ENCODE peak calls at places on chromosomes 5 and 9, in four cellular contexts. One of them, this sample, is unnamed.
A peak's percentile ranks its signal among the peaks of the same experiment; 100 is the strongest.

GRCh38 chr5:176384366-176384930 is 4.0 kb downstream of the NOP16 start:
- DNase-seq in mucosa of descending colon: no peak
- DNase-seq in bronchial epithelial cell: no peak
- DNase-seq in B cell: no peak
- DNase-seq in this sample: no peak

GRCh38 chr5:179393078-179393477 is 47.8 kb upstream of the ADAMTS2 start:
- DNase-seq in B cell: no peak
- DNase-seq in mucosa of descending colon: no peak
- DNase-seq in bronchial epithelial cell: peak; percentile 46
- DNase-seq in this sample: no peak

GRCh38 chr5:95730730-95731570 is at the start of gene RHOBTB3:
- DNase-seq in B cell: no peak
- DNase-seq in bronchial epithelial cell: peak; percentile 69
- DNase-seq in mucosa of descending colon: peak; percentile 92
- DNase-seq in this sample: peak; percentile 86

GRCh38 chr5:35202319-35203111 is 27.8 kb downstream of the PRLR start:
- DNase-seq in B cell: peak; percentile 69
- DNase-seq in mucosa of descending colon: no peak
- DNase-seq in bronchial epithelial cell: peak; percentile 35
- DNase-seq in this sample: peak; percentile 14

GRCh38 chr5:132098151-132098594 is 24.6 kb downstream of the CSF2 start:
- DNase-seq in B cell: peak; percentile 34
- DNase-seq in mucosa of descending colon: no peak
- DNase-seq in bronchial epithelial cell: peak; percentile 34
- DNase-seq in this sample: no peak

GRCh38 chr5:31382051-31382878 is 149.6 kb downstream of the DROSHA start:
- DNase-seq in mucosa of descending colon: no peak
- DNase-seq in bronchial epithelial cell: no peak
- DNase-seq in B cell: no peak
- DNase-seq in this sample: no peak

GRCh38 chr5:16600949-16601348 is 15.8 kb downstream of the RETREG1 start:
- DNase-seq in mucosa of descending colon: no peak
- DNase-seq in B cell: no peak
- DNase-seq in bronchial epithelial cell: no peak
- DNase-seq in this sample: no peak

GRCh38 chr9:79572032-79572890 is 496 bp downstream of the TLE4 start:
- DNase-seq in mucosa of descending colon: peak; percentile 66
- DNase-seq in bronchial epithelial cell: no peak
- DNase-seq in B cell: no peak
- DNase-seq in this sample: no peak

GRCh38 chr5:91225848-91226686 is 157.1 kb downstream of the ARRDC3 start:
- DNase-seq in B cell: peak; percentile 54
- DNase-seq in bronchial epithelial cell: peak; percentile 53
- DNase-seq in mucosa of descending colon: no peak
- DNase-seq in this sample: no peak

GRCh38 chr5:8825161-8825757 is 720.6 kb downstream of the SEMA5A start:
- DNase-seq in bronchial epithelial cell: peak; percentile 23
- DNase-seq in mucosa of descending colon: no peak
- DNase-seq in B cell: no peak
- DNase-seq in this sample: no peak

GRCh38 chr5:150653762-150654158 is 7.3 kb upstream of the MYOZ3 start:
- DNase-seq in B cell: no peak
- DNase-seq in mucosa of descending colon: no peak
- DNase-seq in bronchial epithelial cell: no peak
- DNase-seq in this sample: no peak

GRCh38 chr5:150651382-150651781 is 9.7 kb upstream of the MYOZ3 start:
- DNase-seq in bronchial epithelial cell: no peak
- DNase-seq in B cell: no peak
- DNase-seq in mucosa of descending colon: no peak
- DNase-seq in this sample: no peak

GRCh38 chr5:150654181-150654580 is 6.9 kb upstream of the MYOZ3 start:
- DNase-seq in bronchial epithelial cell: no peak
- DNase-seq in B cell: no peak
- DNase-seq in mucosa of descending colon: no peak
- DNase-seq in this sample: no peak

GRCh38 chr5:150651924-150652688 is 8.9 kb upstream of the MYOZ3 start:
- DNase-seq in mucosa of descending colon: no peak
- DNase-seq in B cell: no peak
- DNase-seq in bronchial epithelial cell: no peak
- DNase-seq in this sample: no peak

DNA sequence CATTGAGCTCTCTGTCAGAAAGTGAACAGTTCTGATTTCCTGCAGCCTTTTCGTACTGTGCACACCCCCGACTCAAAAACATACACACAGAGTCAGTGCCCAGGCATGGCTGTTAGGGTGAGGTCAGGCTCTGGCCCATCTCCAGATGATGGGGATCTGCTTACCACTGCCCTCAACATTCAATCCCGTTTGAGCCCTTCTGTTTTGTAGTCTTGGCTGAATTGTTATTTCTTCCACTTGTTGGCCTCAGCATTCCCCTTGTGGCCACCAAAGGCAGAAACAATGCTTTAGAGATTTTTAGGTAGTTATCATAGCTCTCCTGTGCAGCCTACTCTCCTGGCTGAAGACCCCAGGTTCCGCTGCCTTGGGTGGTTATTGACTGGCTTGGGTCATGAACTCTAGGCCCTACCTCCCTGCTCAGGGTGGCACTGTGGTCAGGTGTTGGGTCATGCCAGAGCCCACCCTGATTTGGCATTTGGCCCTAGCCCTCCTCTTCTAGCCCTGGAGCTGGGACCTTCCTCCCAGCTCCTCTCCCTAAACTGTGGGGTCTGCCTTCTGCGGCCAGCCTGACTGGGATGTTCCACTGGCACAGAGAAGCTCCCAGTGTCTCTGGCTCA is 7.8 kb upstream of the MYOZ3 start:
- DNase-seq in bronchial epithelial cell: no peak
- DNase-seq in B cell: no peak
- DNase-seq in mucosa of descending colon: no peak
- DNase-seq in this sample: no peak
- TF ChIP-seq CTCF in bronchial epithelial cell: no peak
- TF ChIP-seq CTCF in B cell: no peak
- TF ChIP-seq CTCF in mucosa of descending colon: no peak
- TF ChIP-seq CTCF in this sample: peak; percentile 41

GRCh38 chr5:172686539-172687390 is 45.7 kb downstream of the NEURL1B start:
- DNase-seq in mucosa of descending colon: no peak
- DNase-seq in B cell: no peak
- DNase-seq in bronchial epithelial cell: no peak
- DNase-seq in this sample: no peak
- TF ChIP-seq CTCF in mucosa of descending colon: no peak
- TF ChIP-seq CTCF in B cell: no peak
- TF ChIP-seq CTCF in bronchial epithelial cell: no peak
- TF ChIP-seq CTCF in this sample: no peak

DNA sequence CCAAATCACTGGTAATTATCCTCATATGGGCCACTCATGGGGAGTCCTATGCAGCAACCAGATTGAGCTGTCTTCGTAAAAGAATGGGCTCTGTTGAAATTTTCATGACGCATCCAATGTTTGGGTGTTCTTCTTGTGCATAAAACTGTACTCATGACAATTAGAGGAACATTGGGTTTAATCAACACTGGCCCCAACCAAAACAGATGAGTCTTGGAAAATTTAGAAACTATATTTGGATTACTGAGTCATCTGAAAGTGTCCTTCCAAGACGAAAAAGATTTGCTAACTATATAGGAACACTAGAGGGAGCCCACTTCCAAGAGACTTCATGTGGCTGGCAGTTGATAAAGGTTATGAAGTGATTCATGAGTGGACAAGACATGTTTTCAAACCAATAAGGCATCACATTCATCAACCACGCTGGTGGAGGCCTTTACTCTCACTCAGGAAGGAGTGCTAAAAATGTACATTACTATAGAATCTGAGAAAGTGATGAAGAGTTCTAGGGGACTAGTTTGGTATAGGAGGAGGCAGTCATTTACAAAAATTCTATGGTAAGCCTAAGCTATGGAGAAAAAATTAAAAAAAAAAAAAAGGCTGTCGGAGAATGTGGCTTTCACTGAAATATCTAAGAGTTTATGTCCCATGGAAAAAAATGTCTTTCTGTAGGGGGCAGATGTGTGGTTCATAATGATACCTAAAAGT is 313.5 kb downstream of the PRDM9 start:
- DNase-seq in mucosa of descending colon: no peak
- DNase-seq in bronchial epithelial cell: peak; percentile 53
- DNase-seq in B cell: no peak
- DNase-seq in this sample: no peak
- TF ChIP-seq CTCF in mucosa of descending colon: no peak
- TF ChIP-seq CTCF in bronchial epithelial cell: peak; percentile 40
- TF ChIP-seq CTCF in B cell: no peak
- TF ChIP-seq CTCF in this sample: no peak

GRCh38 chr5:112528928-112529327 is 109.9 kb upstream of the EPB41L4A start:
- DNase-seq in B cell: no peak
- DNase-seq in mucosa of descending colon: no peak
- DNase-seq in bronchial epithelial cell: no peak
- DNase-seq in this sample: no peak

GRCh38 chr5:112533315-112533867 is 114.3 kb upstream of the EPB41L4A start:
- DNase-seq in mucosa of descending colon: no peak
- DNase-seq in bronchial epithelial cell: peak; percentile 58
- DNase-seq in B cell: no peak
- DNase-seq in this sample: no peak

GRCh38 chr5:112532654-112533314 is 113.7 kb upstream of the EPB41L4A start:
- DNase-seq in B cell: no peak
- DNase-seq in mucosa of descending colon: no peak
- DNase-seq in bronchial epithelial cell: no peak
- DNase-seq in this sample: no peak

GRCh38 chr5:112525217-112525616 is 106.1 kb upstream of the EPB41L4A start:
- DNase-seq in mucosa of descending colon: no peak
- DNase-seq in bronchial epithelial cell: no peak
- DNase-seq in B cell: no peak
- DNase-seq in this sample: no peak

GRCh38 chr5:112529525-112529924 is 110.4 kb upstream of the EPB41L4A start:
- DNase-seq in mucosa of descending colon: no peak
- DNase-seq in B cell: no peak
- DNase-seq in bronchial epithelial cell: peak; percentile 48
- DNase-seq in this sample: no peak
- TF ChIP-seq CTCF in mucosa of descending colon: no peak
- TF ChIP-seq CTCF in B cell: peak; percentile 66
- TF ChIP-seq CTCF in bronchial epithelial cell: peak; percentile 52
- TF ChIP-seq CTCF in this sample: no peak

DNA sequence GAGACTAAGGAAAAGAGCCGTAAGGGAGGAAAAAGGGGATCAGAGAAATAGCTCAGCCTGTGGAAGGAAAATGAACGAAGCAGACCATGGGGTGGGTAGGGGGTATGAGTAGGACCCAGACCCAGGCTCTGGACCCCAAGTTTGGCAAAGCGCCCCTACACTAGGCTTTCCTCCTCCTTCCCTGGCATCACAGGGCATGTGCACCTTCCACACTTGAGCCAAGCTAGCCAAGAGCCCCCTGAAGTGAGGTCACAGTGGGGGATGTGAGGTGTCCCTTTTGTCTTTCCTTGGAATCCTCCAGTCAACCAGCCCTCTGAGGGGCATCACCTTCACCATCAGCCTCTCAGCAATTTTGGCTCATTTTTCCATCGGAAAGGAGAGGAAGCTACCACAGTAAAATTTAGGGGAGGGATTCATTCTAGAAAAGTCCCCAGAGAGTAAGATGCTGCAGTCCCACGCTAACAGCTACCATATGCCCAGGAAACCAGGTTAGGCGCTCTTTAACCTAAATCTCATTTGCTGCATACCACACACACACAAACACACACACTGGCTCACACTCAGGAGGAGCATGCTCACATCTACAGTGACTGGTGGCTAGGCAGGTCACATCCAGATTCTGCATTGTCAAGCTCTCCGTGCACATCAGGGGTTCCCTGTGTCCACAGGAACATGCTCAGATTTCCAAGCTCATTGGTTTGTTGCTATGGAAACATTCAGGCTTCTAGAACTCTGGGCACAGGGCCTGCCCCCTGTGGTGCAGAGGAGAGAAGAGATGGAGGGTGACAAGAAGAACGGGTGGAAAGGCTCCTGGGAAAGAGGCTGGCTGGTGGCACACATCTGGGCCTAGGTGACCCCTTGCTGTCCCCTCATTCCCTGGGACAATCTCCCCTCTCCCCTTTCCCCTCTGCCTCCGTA is 9.9 kb downstream of the REEP2 start:
- DNase-seq in B cell: no peak
- DNase-seq in bronchial epithelial cell: no peak
- DNase-seq in mucosa of descending colon: no peak
- DNase-seq in this sample: no peak
- TF ChIP-seq CTCF in B cell: no peak
- TF ChIP-seq CTCF in bronchial epithelial cell: no peak
- TF ChIP-seq CTCF in mucosa of descending colon: no peak
- TF ChIP-seq CTCF in this sample: no peak

GRCh38 chr9:88646539-88646938 is 111.6 kb downstream of the NXNL2 start:
- DNase-seq in mucosa of descending colon: no peak
- DNase-seq in bronchial epithelial cell: no peak
- DNase-seq in B cell: no peak
- DNase-seq in this sample: no peak

GRCh38 chr9:88657893-88658292 is 122.9 kb downstream of the NXNL2 start:
- DNase-seq in mucosa of descending colon: no peak
- DNase-seq in B cell: no peak
- DNase-seq in bronchial epithelial cell: no peak
- DNase-seq in this sample: no peak

GRCh38 chr9:88652876-88653275 is 117.9 kb downstream of the NXNL2 start:
- DNase-seq in bronchial epithelial cell: no peak
- DNase-seq in B cell: no peak
- DNase-seq in mucosa of descending colon: no peak
- DNase-seq in this sample: no peak

GRCh38 chr9:88653926-88654325 is 118.9 kb downstream of the NXNL2 start:
- DNase-seq in bronchial epithelial cell: peak; percentile 18
- DNase-seq in B cell: no peak
- DNase-seq in mucosa of descending colon: no peak
- DNase-seq in this sample: no peak

DNA sequence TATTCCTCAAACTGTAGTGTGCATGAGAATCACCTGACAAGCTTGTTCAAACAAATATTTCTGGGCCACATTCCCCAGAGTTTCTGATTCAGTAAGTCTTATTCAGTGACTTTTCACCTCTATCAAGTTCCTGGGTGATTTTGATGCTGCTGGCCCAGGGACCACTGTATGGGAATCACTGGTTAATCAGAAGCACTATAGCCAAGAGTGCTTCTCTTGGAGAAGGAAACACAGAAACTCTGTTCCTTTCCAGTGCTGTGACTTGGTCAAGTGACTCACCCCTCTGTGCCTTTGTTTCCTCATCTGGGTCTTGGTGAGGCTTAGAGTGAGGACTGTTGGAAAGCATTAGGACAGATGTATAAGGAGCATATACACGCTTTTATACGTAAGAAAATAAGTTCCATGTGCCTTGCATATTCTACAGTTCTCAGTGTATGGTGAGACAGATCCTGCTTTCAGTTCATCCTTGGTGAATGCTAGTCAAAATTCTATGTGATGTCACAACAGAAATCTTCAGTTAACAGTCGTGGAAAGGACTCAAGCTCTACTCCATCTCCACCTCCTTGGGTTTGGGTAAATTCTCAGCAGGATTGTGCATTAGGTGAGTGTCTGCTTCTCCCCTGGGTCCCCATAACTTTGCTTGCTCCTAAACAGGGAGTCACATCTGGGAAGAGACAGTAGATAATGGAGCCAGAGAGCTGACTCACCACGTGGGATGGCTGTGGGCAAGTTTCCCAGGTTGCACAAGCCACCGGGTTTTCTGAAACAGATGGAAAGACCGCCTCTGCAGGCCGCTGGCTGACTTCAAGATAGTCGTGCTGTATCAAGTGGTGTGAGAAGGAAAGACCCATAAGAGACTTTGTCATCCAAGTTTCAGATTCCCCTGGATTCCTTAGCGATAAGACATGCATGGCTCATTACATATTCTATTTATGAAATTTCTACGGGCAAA is 117.0 kb downstream of the NXNL2 start:
- DNase-seq in bronchial epithelial cell: peak; percentile 84
- DNase-seq in mucosa of descending colon: peak; percentile 70
- DNase-seq in B cell: no peak
- DNase-seq in this sample: peak; percentile 92
- TF ChIP-seq CTCF in bronchial epithelial cell: no peak
- TF ChIP-seq CTCF in mucosa of descending colon: no peak
- TF ChIP-seq CTCF in B cell: no peak
- TF ChIP-seq CTCF in this sample: peak; percentile 40